ENCODE peak calls at places on chromosomes 5 and 9, in eight cellular contexts. One of them, this sample, is unnamed.

GRCh38 chr5:43007246-43007910 is 32.7 kb downstream of the ANXA2R start:
- DNase-seq in HFFc6: peak; percentile 81
- DNase-seq in lower leg skin: peak; percentile 82
- DNase-seq in heart right ventricle: peak; percentile 79
- DNase-seq in colonic mucosa: peak; percentile 90
- DNase-seq in A549: peak; percentile 94
- DNase-seq in endothelial cell of umbilical vein: peak; percentile 95
- DNase-seq in Peyer's patch: peak; percentile 91
- DNase-seq in this sample: no peak

GRCh38 chr5:9553561-9553960 is 7.7 kb upstream of the SEMA5A start:
- DNase-seq in Peyer's patch: peak; percentile 78
- DNase-seq in heart right ventricle: no peak
- DNase-seq in colonic mucosa: peak; percentile 84
- DNase-seq in endothelial cell of umbilical vein: no peak
- DNase-seq in lower leg skin: no peak
- DNase-seq in HFFc6: no peak
- DNase-seq in A549: no peak
- DNase-seq in this sample: no peak

GRCh38 chr9:110309661-110310060 is 28.0 kb downstream of the TXNDC8 start:
- DNase-seq in Peyer's patch: no peak
- DNase-seq in lower leg skin: no peak
- DNase-seq in endothelial cell of umbilical vein: no peak
- DNase-seq in HFFc6: no peak
- DNase-seq in colonic mucosa: no peak
- DNase-seq in A549: no peak
- DNase-seq in heart right ventricle: no peak
- DNase-seq in this sample: no peak

GRCh38 chr5:165242701-165243100 is 1737.3 kb downstream of the MAT2B start:
- DNase-seq in HFFc6: no peak
- DNase-seq in Peyer's patch: no peak
- DNase-seq in heart right ventricle: no peak
- DNase-seq in colonic mucosa: no peak
- DNase-seq in lower leg skin: no peak
- DNase-seq in A549: no peak
- DNase-seq in endothelial cell of umbilical vein: no peak
- DNase-seq in this sample: no peak

GRCh38 chr5:136427421-136427820 is 62.1 kb upstream of the TRPC7 start:
- DNase-seq in lower leg skin: no peak
- DNase-seq in Peyer's patch: no peak
- DNase-seq in heart right ventricle: no peak
- DNase-seq in HFFc6: no peak
- DNase-seq in A549: no peak
- DNase-seq in colonic mucosa: no peak
- DNase-seq in endothelial cell of umbilical vein: no peak
- DNase-seq in this sample: no peak

GRCh38 chr9:8531831-8532230 is 732.3 kb upstream of the DMAC1 start:
- DNase-seq in lower leg skin: no peak
- DNase-seq in Peyer's patch: no peak
- DNase-seq in heart right ventricle: no peak
- DNase-seq in HFFc6: no peak
- DNase-seq in endothelial cell of umbilical vein: no peak
- DNase-seq in colonic mucosa: no peak
- DNase-seq in A549: no peak
- DNase-seq in this sample: no peak

GRCh38 chr5:78803386-78803785 is 154.8 kb upstream of the LHFPL2 start:
- DNase-seq in endothelial cell of umbilical vein: no peak
- DNase-seq in lower leg skin: peak; percentile 66
- DNase-seq in A549: no peak
- DNase-seq in colonic mucosa: peak; percentile 33
- DNase-seq in heart right ventricle: peak; percentile 75
- DNase-seq in Peyer's patch: peak; percentile 55
- DNase-seq in HFFc6: no peak
- DNase-seq in this sample: no peak

GRCh38 chr5:10689391-10690081 is 71.5 kb downstream of the DAP start:
- DNase-seq in lower leg skin: no peak
- DNase-seq in A549: peak; percentile 67
- DNase-seq in colonic mucosa: no peak
- DNase-seq in heart right ventricle: no peak
- DNase-seq in endothelial cell of umbilical vein: peak; percentile 35
- DNase-seq in Peyer's patch: no peak
- DNase-seq in HFFc6: peak; percentile 75
- DNase-seq in this sample: no peak

GRCh38 chr9:16344343-16344742 is 526.1 kb downstream of the BNC2 start:
- DNase-seq in colonic mucosa: no peak
- DNase-seq in HFFc6: peak; percentile 61
- DNase-seq in Peyer's patch: no peak
- DNase-seq in heart right ventricle: no peak
- DNase-seq in lower leg skin: no peak
- DNase-seq in A549: peak; percentile 84
- DNase-seq in endothelial cell of umbilical vein: peak; percentile 40
- DNase-seq in this sample: peak; percentile 86

GRCh38 chr9:37220971-37221370 is 100.6 kb downstream of the ZCCHC7 start:
- DNase-seq in heart right ventricle: no peak
- DNase-seq in A549: no peak
- DNase-seq in colonic mucosa: no peak
- DNase-seq in lower leg skin: no peak
- DNase-seq in HFFc6: peak; percentile 20
- DNase-seq in Peyer's patch: no peak
- DNase-seq in endothelial cell of umbilical vein: no peak
- DNase-seq in this sample: no peak

GRCh38 chr9:126631254-126631653 is 17.5 kb downstream of the LMX1B start:
- DNase-seq in heart right ventricle: no peak
- DNase-seq in Peyer's patch: no peak
- DNase-seq in lower leg skin: no peak
- DNase-seq in endothelial cell of umbilical vein: no peak
- DNase-seq in A549: no peak
- DNase-seq in colonic mucosa: no peak
- DNase-seq in HFFc6: no peak
- DNase-seq in this sample: no peak

GRCh38 chr5:38751103-38751502 is 94.7 kb upstream of the OSMR start:
- DNase-seq in endothelial cell of umbilical vein: no peak
- DNase-seq in Peyer's patch: no peak
- DNase-seq in lower leg skin: no peak
- DNase-seq in colonic mucosa: no peak
- DNase-seq in heart right ventricle: no peak
- DNase-seq in HFFc6: no peak
- DNase-seq in A549: no peak
- DNase-seq in this sample: no peak

GRCh38 chr9:13088734-13089427 is 190.6 kb downstream of the MPDZ start:
- DNase-seq in A549: peak; percentile 57
- DNase-seq in heart right ventricle: no peak
- DNase-seq in Peyer's patch: no peak
- DNase-seq in HFFc6: peak; percentile 24
- DNase-seq in endothelial cell of umbilical vein: peak; percentile 61
- DNase-seq in colonic mucosa: no peak
- DNase-seq in lower leg skin: no peak
- DNase-seq in this sample: no peak

GRCh38 chr5:65292196-65292595 is 189.5 kb downstream of the ADAMTS6 start:
- DNase-seq in lower leg skin: no peak
- DNase-seq in Peyer's patch: no peak
- DNase-seq in heart right ventricle: no peak
- DNase-seq in colonic mucosa: no peak
- DNase-seq in endothelial cell of umbilical vein: no peak
- DNase-seq in A549: no peak
- DNase-seq in HFFc6: no peak
- DNase-seq in this sample: no peak

GRCh38 chr9:71624728-71625127 is 143.6 kb downstream of the CEMIP2 start:
- DNase-seq in endothelial cell of umbilical vein: no peak
- DNase-seq in colonic mucosa: no peak
- DNase-seq in A549: no peak
- DNase-seq in Peyer's patch: no peak
- DNase-seq in HFFc6: no peak
- DNase-seq in lower leg skin: no peak
- DNase-seq in heart right ventricle: no peak
- DNase-seq in this sample: no peak
- TF ChIP-seq CTCF in endothelial cell of umbilical vein: no peak
- TF ChIP-seq CTCF in colonic mucosa: no peak
- TF ChIP-seq CTCF in A549: no peak
- TF ChIP-seq CTCF in Peyer's patch: no peak
- TF ChIP-seq CTCF in HFFc6: peak; percentile 46
- TF ChIP-seq CTCF in lower leg skin: no peak
- TF ChIP-seq CTCF in heart right ventricle: no peak
- TF ChIP-seq CTCF in this sample: no peak

GRCh38 chr5:26945881-26946280 is 92.5 kb downstream of the CDH9 start:
- DNase-seq in HFFc6: no peak
- DNase-seq in A549: no peak
- DNase-seq in lower leg skin: no peak
- DNase-seq in colonic mucosa: no peak
- DNase-seq in heart right ventricle: no peak
- DNase-seq in Peyer's patch: no peak
- DNase-seq in endothelial cell of umbilical vein: no peak
- DNase-seq in this sample: no peak

GRCh38 chr5:26940981-26941380 is 97.4 kb downstream of the CDH9 start:
- DNase-seq in lower leg skin: no peak
- DNase-seq in Peyer's patch: no peak
- DNase-seq in A549: no peak
- DNase-seq in HFFc6: no peak
- DNase-seq in colonic mucosa: no peak
- DNase-seq in endothelial cell of umbilical vein: no peak
- DNase-seq in heart right ventricle: no peak
- DNase-seq in this sample: no peak

DNA sequence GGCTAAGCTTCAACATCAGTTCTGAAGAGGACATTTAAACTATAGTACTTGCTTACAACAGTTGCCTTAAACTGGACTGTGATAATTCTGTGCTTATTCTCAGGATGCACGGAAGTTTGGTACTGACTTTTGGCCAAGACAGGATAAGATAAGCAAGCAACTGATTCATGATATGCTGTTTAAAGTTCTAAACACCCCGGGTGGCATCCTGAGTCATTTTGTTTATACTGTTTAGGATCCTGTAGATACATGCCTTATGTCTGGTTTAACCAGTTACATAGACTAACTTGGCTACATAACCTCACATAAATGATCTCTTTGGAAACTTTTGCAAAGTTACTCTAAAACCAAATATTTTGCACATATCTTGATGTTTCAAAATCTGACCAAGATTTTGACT is 95.9 kb downstream of the CDH9 start:
- DNase-seq in lower leg skin: peak; percentile 19
- DNase-seq in A549: peak; percentile 9
- DNase-seq in Peyer's patch: no peak
- DNase-seq in colonic mucosa: no peak
- DNase-seq in heart right ventricle: no peak
- DNase-seq in endothelial cell of umbilical vein: no peak
- DNase-seq in HFFc6: no peak
- DNase-seq in this sample: no peak
- TF ChIP-seq CTCF in lower leg skin: no peak
- TF ChIP-seq CTCF in A549: no peak
- TF ChIP-seq CTCF in Peyer's patch: no peak
- TF ChIP-seq CTCF in colonic mucosa: no peak
- TF ChIP-seq CTCF in heart right ventricle: no peak
- TF ChIP-seq CTCF in endothelial cell of umbilical vein: no peak
- TF ChIP-seq CTCF in HFFc6: no peak
- TF ChIP-seq CTCF in this sample: no peak

DNA sequence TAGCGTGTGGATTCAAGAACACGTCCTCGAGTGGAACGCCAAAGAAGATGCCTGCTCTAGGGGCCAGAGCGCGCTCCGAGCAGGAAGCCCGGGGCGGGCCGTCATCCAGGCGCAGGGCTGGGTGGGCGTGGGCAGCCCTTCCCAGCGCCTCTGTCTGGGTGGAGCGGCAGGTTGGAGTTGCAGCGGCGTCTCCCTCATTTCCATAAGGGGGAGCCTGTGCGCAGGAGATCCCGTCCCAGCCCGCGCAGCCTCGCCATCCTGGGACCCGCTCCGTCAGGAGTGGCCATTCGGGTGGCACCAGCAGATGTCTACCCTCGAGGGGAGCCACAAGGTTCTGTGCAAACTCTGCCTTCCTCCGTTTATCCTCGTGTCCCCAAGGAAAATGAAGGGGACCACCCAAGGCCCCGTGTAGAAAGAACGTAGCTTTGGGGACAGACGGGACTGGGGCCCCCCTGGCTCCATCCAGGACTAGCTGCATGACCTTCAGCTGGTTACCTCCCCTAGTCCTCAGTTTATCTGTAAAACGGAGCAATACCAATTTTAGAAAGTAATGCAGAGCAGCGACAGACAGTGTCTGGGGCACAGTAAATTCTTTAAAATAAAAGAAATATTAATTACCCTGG is 155.5 kb upstream of the SMIM23 start:
- DNase-seq in HFFc6: no peak
- DNase-seq in heart right ventricle: peak; percentile 70
- DNase-seq in colonic mucosa: peak; percentile 34
- DNase-seq in endothelial cell of umbilical vein: peak; percentile 61
- DNase-seq in Peyer's patch: no peak
- DNase-seq in lower leg skin: no peak
- DNase-seq in A549: peak; percentile 71
- DNase-seq in this sample: no peak
- TF ChIP-seq CTCF in HFFc6: peak; percentile 56
- TF ChIP-seq CTCF in heart right ventricle: peak; percentile 69
- TF ChIP-seq CTCF in colonic mucosa: peak; percentile 17
- TF ChIP-seq CTCF in endothelial cell of umbilical vein: peak; percentile 55
- TF ChIP-seq CTCF in Peyer's patch: peak; percentile 17
- TF ChIP-seq CTCF in lower leg skin: no peak
- TF ChIP-seq CTCF in A549: peak; percentile 59
- TF ChIP-seq CTCF in this sample: peak; percentile 76

GRCh38 chr9:133345596-133345995 is 2.3 kb downstream of the MED22 start:
- DNase-seq in lower leg skin: no peak
- DNase-seq in colonic mucosa: no peak
- DNase-seq in endothelial cell of umbilical vein: no peak
- DNase-seq in A549: no peak
- DNase-seq in heart right ventricle: no peak
- DNase-seq in Peyer's patch: no peak
- DNase-seq in HFFc6: no peak
- DNase-seq in this sample: no peak

GRCh38 chr9:133346021-133346713 is 1.8 kb downstream of the MED22 start:
- DNase-seq in Peyer's patch: no peak
- DNase-seq in endothelial cell of umbilical vein: no peak
- DNase-seq in heart right ventricle: no peak
- DNase-seq in colonic mucosa: no peak
- DNase-seq in lower leg skin: no peak
- DNase-seq in A549: no peak
- DNase-seq in HFFc6: no peak
- DNase-seq in this sample: no peak

GRCh38 chr9:133348763-133349573 is 950 bp downstream of the RPL7A start:
- DNase-seq in A549: no peak
- DNase-seq in colonic mucosa: no peak
- DNase-seq in Peyer's patch: no peak
- DNase-seq in lower leg skin: no peak
- DNase-seq in HFFc6: no peak
- DNase-seq in endothelial cell of umbilical vein: no peak
- DNase-seq in heart right ventricle: no peak
- DNase-seq in this sample: no peak

GRCh38 chr9:133347985-133348762 is at the start of the genes MED22 and RPL7A:
- DNase-seq in endothelial cell of umbilical vein: peak; percentile 97
- DNase-seq in lower leg skin: peak; percentile 95
- DNase-seq in Peyer's patch: peak; percentile 98
- DNase-seq in colonic mucosa: peak; percentile 95
- DNase-seq in HFFc6: peak; percentile 95
- DNase-seq in heart right ventricle: peak; percentile 91
- DNase-seq in A549: peak; percentile 96
- DNase-seq in this sample: peak; percentile 73

DNA sequence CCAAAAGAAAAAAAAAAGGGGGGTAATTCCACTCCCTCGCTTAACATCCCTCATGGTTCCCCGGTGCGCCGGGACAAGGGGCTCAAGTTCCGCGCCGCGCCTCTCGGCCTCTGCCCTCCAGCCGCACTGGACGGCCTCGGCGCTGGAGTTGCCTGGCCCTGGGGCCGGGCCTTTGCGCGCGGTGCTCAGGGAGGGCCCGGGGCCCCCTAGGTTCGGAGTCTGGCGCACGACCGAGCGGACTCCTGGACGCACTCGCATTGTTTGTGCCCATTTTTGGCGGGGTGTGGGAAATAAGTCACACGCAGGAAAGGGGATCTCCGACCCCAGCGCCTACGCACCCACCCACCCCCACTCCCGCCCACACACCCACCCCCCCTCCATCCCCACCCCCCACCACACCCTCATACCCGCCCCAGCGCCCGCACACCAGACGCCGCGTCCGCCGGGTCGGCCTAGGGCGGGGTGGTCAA is 381 bp downstream of the MED22 start:
- DNase-seq in lower leg skin: no peak
- DNase-seq in Peyer's patch: no peak
- DNase-seq in HFFc6: no peak
- DNase-seq in heart right ventricle: peak; percentile 46
- DNase-seq in endothelial cell of umbilical vein: peak; percentile 35
- DNase-seq in colonic mucosa: peak; percentile 47
- DNase-seq in A549: peak; percentile 45
- DNase-seq in this sample: no peak
- TF ChIP-seq CTCF in lower leg skin: no peak
- TF ChIP-seq CTCF in Peyer's patch: peak; percentile 13
- TF ChIP-seq CTCF in HFFc6: peak; percentile 44
- TF ChIP-seq CTCF in heart right ventricle: no peak
- TF ChIP-seq CTCF in endothelial cell of umbilical vein: no peak
- TF ChIP-seq CTCF in colonic mucosa: no peak
- TF ChIP-seq CTCF in A549: no peak
- TF ChIP-seq CTCF in this sample: no peak